ENCODE peak calls at places on chromosomes 2 and 18, in seven cellular contexts. C is WTC11, G is spleen, I is fibroblast of lung, L is endothelial cell, B is heart right ventricle, A is AG09319. J is an unnamed sample.

GRCh38 chr2:188381614-188382013 is 89.9 kb downstream of the GULP1 start:
- DNase-seq in C (no peak), G (no peak), I (peak), L (no peak), B (no peak), A (no peak), J (peak)

GRCh38 chr2:118224144-118224887 is 136.0 kb downstream of the INSIG2 start:
- DNase-seq in C (peak), G (peak), I (peak), L (peak), B (peak), A (no peak), J (no peak)

GRCh38 chr2:64634338-64635267 is 19.1 kb downstream of the SERTAD2 start:
- DNase-seq in C (no peak), G (no peak), I (no peak), L (no peak), B (no peak), A (no peak), J (no peak)

GRCh38 chr2:236665130-236665529 is 95.5 kb downstream of the ACKR3 start:
- DNase-seq in C (no peak), G (no peak), I (no peak), L (no peak), B (no peak), A (no peak), J (no peak)

GRCh38 chr2:229254206-229254605 is 16.9 kb downstream of the PID1 start:
- DNase-seq in C (no peak), G (no peak), I (no peak), L (no peak), B (no peak), A (no peak), J (no peak)

GRCh38 chr2:54871457-54872103 is 148.1 kb downstream of the EML6 start:
- DNase-seq in C (no peak), G (no peak), I (no peak), L (no peak), B (no peak), A (no peak), J (no peak)

GRCh38 chr2:141611981-141612380 is 518.8 kb downstream of the LRP1B start:
- DNase-seq in C (no peak), G (no peak), I (peak), L (no peak), B (no peak), A (no peak), J (no peak)

GRCh38 chr2:98869868-98870267 is 66.2 kb downstream of the CRACDL start:
- DNase-seq in C (no peak), G (no peak), I (no peak), L (no peak), B (no peak), A (no peak), J (no peak)

GRCh38 chr2:180655393-180655792 is 325.0 kb upstream of the UBE2E3 start:
- DNase-seq in C (no peak), G (no peak), I (peak), L (no peak), B (no peak), A (no peak), J (no peak)

GRCh38 chr2:177489719-177490301 is 97.2 kb downstream of the AGPS start:
- DNase-seq in C (no peak), G (no peak), I (peak), L (peak), B (no peak), A (no peak), J (peak)

GRCh38 chr18:13369756-13370510 is 151.4 kb downstream of the LDLRAD4 start:
- DNase-seq in C (no peak), G (no peak), I (peak), L (no peak), B (no peak), A (no peak), J (no peak)

GRCh38 chr2:64141711-64142405 is 2.4 kb downstream of the PELI1 start:
- DNase-seq in C (no peak), G (no peak), I (peak), L (no peak), B (no peak), A (no peak), J (no peak)

GRCh38 chr2:161775971-161776370 is 151.8 kb downstream of the SLC4A10 start:
- DNase-seq in C (no peak), G (no peak), I (no peak), L (no peak), B (no peak), A (no peak), J (no peak)

GRCh38 chr18:76449110-76449453 is 46.0 kb downstream of the ZNF516 start:
- DNase-seq in C (no peak), G (peak), I (no peak), L (no peak), B (no peak), A (no peak), J (no peak)

GRCh38 chr2:44767691-44768090 is 173.8 kb upstream of the SIX3 start:
- DNase-seq in C (no peak), G (no peak), I (no peak), L (no peak), B (no peak), A (no peak), J (no peak)

GRCh38 chr2:1477196-1478040 is 64.2 kb downstream of the TPO start:
- DNase-seq in C (no peak), G (peak), I (no peak), L (no peak), B (no peak), A (no peak), J (no peak)

GRCh38 chr2:166088634-166089033 is 39.2 kb downstream of the SCN1A start:
- DNase-seq in C (no peak), G (no peak), I (peak), L (no peak), B (no peak), A (no peak), J (no peak)

GRCh38 chr2:17590342-17590911 is 49.9 kb downstream of the VSNL1 start:
- DNase-seq in C (no peak), G (no peak), I (no peak), L (no peak), B (no peak), A (no peak), J (no peak)

GRCh38 chr2:203341741-203342310 is 13.6 kb downstream of the ABI2 start:
- DNase-seq in C (no peak), G (no peak), I (peak), L (no peak), B (no peak), A (no peak), J (no peak)

GRCh38 chr2:171107803-171108202 is 52.9 kb downstream of the TLK1 start:
- DNase-seq in C (no peak), G (no peak), I (no peak), L (no peak), B (no peak), A (no peak), J (no peak)

GRCh38 chr2:157786663-157787363 is 89.3 kb downstream of the ACVR1 start:
- DNase-seq in C (no peak), G (no peak), I (peak), L (no peak), B (no peak), A (no peak), J (no peak)

GRCh38 chr18:51833850-51834249 is 506.1 kb upstream of the DCC start:
- DNase-seq in C (no peak), G (no peak), I (no peak), L (no peak), B (no peak), A (no peak), J (no peak)

GRCh38 chr2:43542285-43542933 is 53.4 kb downstream of the THADA start:
- DNase-seq in C (no peak), G (no peak), I (peak), L (no peak), B (no peak), A (no peak), J (peak)

GRCh38 chr18:76847926-76848325 is 25.6 kb downstream of the ZNF236 start:
- DNase-seq in C (peak), G (no peak), I (no peak), L (peak), B (no peak), A (no peak), J (no peak)

GRCh38 chr2:1972428-1972827 is 228.1 kb upstream of the PXDN start:
- DNase-seq in C (no peak), G (no peak), I (peak), L (no peak), B (no peak), A (no peak), J (peak)

GRCh38 chr18:51266736-51267135 is 69.3 kb upstream of the MEX3C start:
- DNase-seq in C (no peak), G (no peak), I (no peak), L (no peak), B (no peak), A (no peak), J (no peak)

GRCh38 chr2:59741840-59742239 is 811.6 kb downstream of the BCL11A start:
- DNase-seq in C (no peak), G (no peak), I (no peak), L (no peak), B (no peak), A (no peak), J (no peak)

GRCh38 chr2:6443424-6443823 is 422.3 kb downstream of the CMPK2 start:
- DNase-seq in C (no peak), G (no peak), I (peak), L (no peak), B (no peak), A (no peak), J (no peak)

GRCh38 chr2:8682719-8683667 is 1.1 kb downstream of the ID2 start:
- DNase-seq in C (no peak), G (peak), I (peak), L (no peak), B (no peak), A (no peak), J (no peak)

GRCh38 chr2:121858847-121859246 is 103.4 kb downstream of the TSN start:
- DNase-seq in C (no peak), G (no peak), I (no peak), L (no peak), B (no peak), A (no peak), J (no peak)

GRCh38 chr2:113757059-113757657 is 716 bp upstream of the SLC35F5 start:
- DNase-seq in C (no peak), G (no peak), I (no peak), L (peak), B (no peak), A (no peak), J (no peak)

GRCh38 chr2:233807215-233807865 is 29.2 kb downstream of the MROH2A start:
- DNase-seq in C (no peak), G (peak), I (no peak), L (no peak), B (no peak), A (no peak), J (no peak)

GRCh38 chr18:55879331-55879730 is 291.3 kb upstream of the TCF4 start:
- DNase-seq in C (no peak), G (no peak), I (peak), L (no peak), B (no peak), A (no peak), J (no peak)

GRCh38 chr2:121746071-121746578 is 9.3 kb upstream of the TSN start:
- DNase-seq in C (no peak), G (no peak), I (no peak), L (peak), B (no peak), A (no peak), J (no peak)

GRCh38 chr2:121860033-121860810 is 104.8 kb downstream of the TSN start:
- DNase-seq in C (no peak), G (no peak), I (peak), L (no peak), B (no peak), A (peak), J (no peak)

GRCh38 chr2:59204040-59204439 is 962.9 kb upstream of the FANCL start:
- DNase-seq in C (no peak), G (no peak), I (no peak), L (no peak), B (no peak), A (no peak), J (no peak)

GRCh38 chr2:14352067-14352466 is 280.4 kb upstream of the LRATD1 start:
- DNase-seq in C (no peak), G (no peak), I (no peak), L (no peak), B (no peak), A (no peak), J (no peak)

GRCh38 chr2:239117831-239118230 is 269.9 kb downstream of the TWIST2 start:
- DNase-seq in C (no peak), G (no peak), I (no peak), L (no peak), B (no peak), A (no peak), J (no peak)

GRCh38 chr2:239118264-239118663 is 270.4 kb downstream of the TWIST2 start:
- DNase-seq in C (no peak), G (no peak), I (no peak), L (no peak), B (peak), A (no peak), J (no peak)

GRCh38 chr2:239120664-239121063 is 272.8 kb downstream of the TWIST2 start:
- DNase-seq in C (no peak), G (no peak), I (no peak), L (no peak), B (peak), A (no peak), J (no peak)

GRCh38 chr2:239118675-239119211 is 270.9 kb downstream of the TWIST2 start:
- DNase-seq in C (no peak), G (no peak), I (no peak), L (no peak), B (peak), A (no peak), J (no peak)

DNA sequence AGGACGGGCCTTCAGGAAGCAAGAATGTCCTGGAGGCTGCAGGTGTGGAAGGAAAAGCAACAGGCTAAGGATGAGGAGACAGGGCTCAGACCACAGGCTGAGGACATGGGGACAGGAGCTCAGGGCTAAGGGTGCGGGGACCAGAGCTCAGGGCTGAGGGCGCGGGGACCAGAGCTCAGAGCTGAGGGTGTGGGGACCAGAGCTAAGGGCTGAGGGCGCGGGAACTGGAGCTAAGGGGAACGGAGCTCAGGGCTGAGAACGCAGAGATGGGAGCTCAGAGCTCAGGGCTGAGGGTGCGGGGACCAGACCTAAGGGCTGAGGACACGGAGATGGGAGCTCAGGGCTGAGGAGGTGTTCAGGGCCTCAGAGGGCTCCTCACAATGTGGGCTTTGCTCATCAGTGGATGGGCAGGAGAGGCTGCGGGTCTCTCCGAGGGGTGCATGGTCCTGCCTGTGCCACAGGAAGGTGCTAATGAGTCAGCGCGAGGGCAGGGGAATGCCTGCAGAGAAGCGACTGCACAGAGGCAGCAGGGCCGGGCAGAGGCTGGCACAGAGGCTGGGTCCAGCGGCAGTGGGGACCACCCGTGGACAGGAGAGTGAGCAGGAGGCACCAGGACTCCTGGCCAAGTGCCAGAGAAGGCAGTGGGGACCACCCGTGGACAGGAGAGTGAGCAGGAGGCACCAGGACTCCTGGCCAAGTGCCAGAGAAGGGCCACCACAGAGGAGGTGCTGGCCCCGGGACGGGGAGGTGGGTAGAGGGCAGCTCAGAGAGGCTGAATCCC is 271.7 kb downstream of the TWIST2 start:
- DNase-seq in C (no peak), G (no peak), I (no peak), L (no peak), B (peak), A (no peak), J (no peak)
- TF ChIP-seq CTCF in C (no peak), G (no peak), I (no peak), L (no peak), B (no peak), A (no peak), J (no peak)

GRCh38 chr2:48530033-48530804 is at the start of gene STON1:
- DNase-seq in C (peak), G (peak), I (peak), L (peak), B (peak), A (no peak), J (no peak)
- TF ChIP-seq CTCF in C (no peak), G (no peak), I (peak), L (no peak), B (peak), A (no peak), J (peak)

DNA sequence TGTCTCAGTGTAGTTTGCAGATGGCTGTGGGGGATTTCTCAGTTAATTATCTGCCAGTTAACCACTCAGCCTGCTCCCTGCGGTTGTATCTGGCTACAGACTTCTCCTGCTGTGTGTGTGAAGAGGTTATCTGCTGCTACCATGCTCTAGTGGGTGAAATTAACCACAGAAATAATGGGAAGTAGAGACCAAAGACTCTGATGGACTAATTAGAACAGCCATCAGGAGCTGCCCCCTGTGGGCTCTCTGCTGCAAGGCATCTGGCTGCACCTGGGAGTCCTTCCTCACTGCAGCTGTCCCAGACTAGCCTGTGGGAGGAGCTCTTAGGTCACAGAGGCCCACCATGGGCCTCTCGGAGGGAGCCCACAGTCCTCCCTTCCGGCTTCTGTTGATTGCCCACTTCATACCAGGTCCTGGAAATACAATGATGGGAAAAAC is 66.6 kb downstream of the CTIF start:
- DNase-seq in C (peak), G (peak), I (peak), L (peak), B (no peak), A (no peak), J (peak)
- TF ChIP-seq CTCF in C (no peak), G (no peak), I (no peak), L (peak), B (no peak), A (no peak), J (peak)

DNA sequence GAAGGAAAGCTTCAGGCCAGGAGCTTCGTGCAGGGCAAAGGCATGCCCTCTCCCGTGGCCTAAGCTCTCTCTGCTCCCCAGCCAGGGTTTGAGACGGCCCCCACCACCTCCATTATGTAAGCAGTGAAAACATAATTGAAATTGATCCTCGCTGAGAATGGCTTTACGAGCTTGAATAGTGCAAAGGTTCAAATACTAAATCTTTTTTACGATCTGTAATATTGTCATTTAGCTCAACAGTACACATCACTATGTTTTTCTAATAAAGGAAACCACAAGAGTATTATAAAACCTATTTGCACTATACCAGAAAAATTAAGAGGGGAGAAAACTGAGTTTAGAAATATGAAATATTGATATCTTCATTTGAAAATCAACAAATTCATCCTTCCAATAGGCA is 5.2 kb upstream of the EDAR start:
- DNase-seq in C (no peak), G (no peak), I (no peak), L (no peak), B (no peak), A (no peak), J (no peak)
- TF ChIP-seq CTCF in C (no peak), G (no peak), I (no peak), L (no peak), B (no peak), A (no peak), J (no peak)

J was measured in astrocyte of the cerebellum.